ENCODE peak calls at places on chromosomes 13 and 19, in four cellular contexts. E, R, K and W are unnamed samples.
A peak's percentile ranks its signal among the peaks of the same experiment; 100 is the strongest.

GRCh38 chr19:43664008-43664407 is 6.0 kb downstream of the PLAUR start:
- DNase-seq in R (no peak), K (no peak), E (peak; percentile 59), W (no peak)

GRCh38 chr13:44278164-44278563 is 95.5 kb upstream of the SERP2 start:
- DNase-seq in K (no peak), E (no peak), R (no peak), W (no peak)

GRCh38 chr13:109680288-109680687 is 106.1 kb downstream of the IRS2 start:
- DNase-seq in K (no peak), R (no peak), E (no peak), W (no peak)

GRCh38 chr13:74570834-74571233 is 436.6 kb upstream of the KLF12 start:
- DNase-seq in E (no peak), R (no peak), K (no peak), W (no peak)

GRCh38 chr19:34692541-34692940 is 15.1 kb downstream of the ZNF302 start:
- DNase-seq in R (no peak), E (no peak), K (no peak), W (no peak)

GRCh38 chr13:58680115-58680514 is 1048.6 kb downstream of the PCDH17 start:
- DNase-seq in E (no peak), R (no peak), K (no peak), W (no peak)

GRCh38 chr19:14554382-14554812 is 17.5 kb downstream of the NDUFB7 start:
- DNase-seq in K (no peak), E (no peak), R (no peak), W (peak; percentile 63)

GRCh38 chr13:95833713-95834112 is 156.8 kb downstream of the DNAJC3 start:
- DNase-seq in R (no peak), E (no peak), K (no peak), W (no peak)

GRCh38 chr13:84917252-84917878 is 881.9 kb downstream of the SLITRK6 start:
- DNase-seq in E (no peak), K (no peak), R (no peak), W (no peak)

GRCh38 chr19:48444129-48444932 is 1.5 kb upstream of the GRWD1 start:
- DNase-seq in K (peak; percentile 75), E (no peak), R (no peak), W (no peak)

GRCh38 chr19:33456076-33456844 is 65.3 kb downstream of the PEPD start:
- DNase-seq in E (no peak), K (no peak), R (no peak), W (no peak)

GRCh38 chr13:67841071-67841470 is 610.9 kb upstream of the PCDH9 start:
- DNase-seq in R (no peak), E (no peak), K (peak; percentile 6), W (no peak)

GRCh38 chr13:95137096-95137495 is 164.2 kb downstream of the ABCC4 start:
- DNase-seq in K (no peak), E (no peak), R (no peak), W (no peak)

GRCh38 chr13:40706439-40706838 is 40.0 kb upstream of the FOXO1 start:
- DNase-seq in E (no peak), K (no peak), R (no peak), W (no peak)

GRCh38 chr13:76027131-76027530 is 391.0 kb downstream of the LMO7 start:
- DNase-seq in R (no peak), E (no peak), K (no peak), W (no peak)

GRCh38 chr13:44819245-44819644 is 170.0 kb downstream of the NUFIP1 start:
- DNase-seq in R (no peak), E (no peak), K (no peak), W (no peak)

GRCh38 chr19:33825556-33825955 is 28.9 kb downstream of the KCTD15 start:
- DNase-seq in R (no peak), K (no peak), E (no peak), W (no peak)

GRCh38 chr13:35162420-35162819 is 220.3 kb downstream of the NBEA start:
- DNase-seq in K (no peak), E (no peak), R (no peak), W (no peak)

GRCh38 chr13:35164324-35164932 is 222.4 kb downstream of the NBEA start:
- DNase-seq in E (no peak), R (no peak), K (no peak), W (no peak)

GRCh38 chr13:35163674-35164073 is 221.6 kb downstream of the NBEA start:
- DNase-seq in K (no peak), R (no peak), E (no peak), W (no peak)

GRCh38 chr13:35160921-35161320 is 218.9 kb downstream of the NBEA start:
- DNase-seq in K (no peak), R (no peak), E (no peak), W (no peak)

DNA sequence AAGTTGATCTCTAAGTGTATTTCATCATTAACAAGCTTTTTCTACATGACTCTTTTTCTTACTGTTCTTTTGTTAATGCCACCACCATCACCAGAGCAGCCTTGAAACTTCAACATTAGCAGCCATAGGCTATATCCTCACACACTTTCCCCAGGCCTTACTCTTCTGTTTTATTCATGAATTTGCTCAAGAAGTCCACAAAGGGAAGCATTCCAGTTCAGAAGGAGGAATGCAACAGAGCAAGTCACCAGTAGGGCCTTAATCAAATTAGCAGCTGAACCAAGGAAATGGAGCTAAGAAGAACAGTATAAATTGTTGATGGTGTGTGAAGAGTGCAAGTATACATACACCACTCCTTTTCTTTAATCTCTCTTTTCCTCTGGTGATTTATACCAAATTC is 223.1 kb downstream of the NBEA start:
- DNase-seq in K (no peak), R (no peak), E (no peak), W (no peak)
- H3K4me3 ChIP-seq in K (no peak overlapping the region), R (no peak overlapping the region), E (no peak overlapping the region), W (no peak overlapping the region)

GRCh38 chr19:5607318-5608270 is 15.0 kb downstream of the SAFB2 start:
- DNase-seq in R (no peak), E (no peak), K (no peak), W (no peak)
- H3K4me3 ChIP-seq in R (no peak overlapping the region), E (no peak overlapping the region), K (no peak overlapping the region), W (no peak overlapping the region)

DNA sequence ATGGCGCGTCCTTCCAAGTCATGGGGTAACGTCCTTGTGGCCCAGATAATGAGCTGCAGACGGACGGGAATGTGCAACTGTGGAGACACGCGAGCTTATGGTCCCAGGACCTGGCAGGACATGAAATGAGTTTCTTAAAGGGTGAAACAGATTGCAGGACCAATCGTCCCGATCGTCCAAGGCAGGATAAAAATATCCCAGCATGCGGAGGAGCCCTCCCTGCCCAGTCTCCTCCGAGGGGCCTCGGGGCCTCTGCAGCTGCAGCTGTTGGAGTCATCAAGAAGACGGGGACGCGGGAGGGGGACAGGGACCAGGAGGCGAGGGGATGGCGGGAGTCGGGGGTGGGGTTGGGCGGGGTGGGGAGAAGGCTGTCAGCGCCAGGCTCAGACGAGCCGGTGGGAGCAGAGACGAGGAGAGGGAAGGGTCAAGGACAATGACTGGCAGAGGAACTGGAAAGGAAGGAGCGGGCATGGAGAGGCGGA is 14.4 kb upstream of the GARIN5A start:
- DNase-seq in K (no peak), E (no peak), R (no peak), W (no peak)
- H3K4me3 ChIP-seq in K (no peak overlapping the region), E (no peak overlapping the region), R (no peak overlapping the region), W (no peak overlapping the region)

GRCh38 chr13:113121183-113121927 is 1.2 kb upstream of the F10 start:
- DNase-seq in E (no peak), R (no peak), K (peak; percentile 59), W (peak; percentile 13)

GRCh38 chr13:113122571-113123225 is at the start of gene F10:
- DNase-seq in E (no peak), R (peak; percentile 80), K (peak; percentile 73), W (peak; percentile 79)

GRCh38 chr13:113124211-113125025 is 1.8 kb downstream of the F10 start:
- DNase-seq in K (no peak), R (no peak), E (no peak), W (peak; percentile 10)

GRCh38 chr13:113121928-113122420 is 625 bp upstream of the F10 start:
- DNase-seq in R (peak; percentile 39), K (peak; percentile 52), E (no peak), W (peak; percentile 10)

DNA sequence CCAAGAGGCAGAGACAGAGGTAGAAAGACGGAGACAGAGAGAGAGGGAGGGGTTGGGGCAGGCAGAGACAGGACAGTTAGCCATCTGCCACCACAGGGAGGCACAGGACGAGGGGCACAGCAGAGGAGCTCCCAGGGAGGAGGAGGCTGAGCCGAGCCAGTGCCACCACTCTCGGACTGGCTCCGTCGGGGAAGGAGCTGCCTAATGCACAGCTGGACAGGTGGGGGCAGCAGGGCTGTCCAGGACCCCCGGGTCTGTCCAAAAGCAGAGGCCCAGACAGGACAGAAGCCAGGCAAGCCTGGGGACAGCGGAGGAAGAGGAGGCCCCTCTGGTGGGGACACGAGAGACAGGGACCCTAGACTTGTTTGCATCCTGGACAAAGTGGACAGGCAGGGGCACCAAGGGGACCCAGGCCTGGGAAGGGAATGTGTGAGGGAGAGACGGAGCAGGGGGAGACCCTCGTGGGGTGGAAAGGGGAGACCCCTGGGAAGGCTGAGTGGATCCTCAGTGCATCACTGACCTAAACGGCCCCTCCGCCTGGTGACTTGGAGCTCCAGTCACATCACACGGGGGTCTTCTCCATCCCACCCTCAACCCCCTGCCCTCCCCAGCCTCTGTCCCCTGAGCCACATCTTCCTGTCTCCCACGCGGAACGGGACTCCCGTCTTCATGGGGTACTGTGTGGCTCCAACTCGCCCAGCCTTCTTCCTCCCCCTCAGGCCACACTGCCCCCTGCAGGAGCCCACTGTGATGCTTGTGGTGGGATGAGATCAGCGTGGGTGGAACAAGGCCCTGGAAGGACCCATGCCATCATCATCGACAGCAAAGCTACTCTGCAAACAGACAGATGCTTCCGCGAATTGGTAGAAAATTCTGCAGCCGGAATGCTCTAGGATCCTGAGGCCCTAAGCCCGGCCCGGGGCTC is 889 bp downstream of the F10 start:
- DNase-seq in K (no peak), E (no peak), R (no peak), W (peak; percentile 15)
- H3K4me3 ChIP-seq in K (no peak overlapping the region), E (no peak overlapping the region), R (no peak overlapping the region), W (no peak overlapping the region)

GRCh38 chr19:53595510-53595867 is 36.3 kb upstream of the DPRX start:
- DNase-seq in R (no peak), E (no peak), K (no peak), W (no peak)
- H3K4me3 ChIP-seq in R (no peak overlapping the region), E (no peak overlapping the region), K (no peak overlapping the region), W (no peak overlapping the region)

DNA sequence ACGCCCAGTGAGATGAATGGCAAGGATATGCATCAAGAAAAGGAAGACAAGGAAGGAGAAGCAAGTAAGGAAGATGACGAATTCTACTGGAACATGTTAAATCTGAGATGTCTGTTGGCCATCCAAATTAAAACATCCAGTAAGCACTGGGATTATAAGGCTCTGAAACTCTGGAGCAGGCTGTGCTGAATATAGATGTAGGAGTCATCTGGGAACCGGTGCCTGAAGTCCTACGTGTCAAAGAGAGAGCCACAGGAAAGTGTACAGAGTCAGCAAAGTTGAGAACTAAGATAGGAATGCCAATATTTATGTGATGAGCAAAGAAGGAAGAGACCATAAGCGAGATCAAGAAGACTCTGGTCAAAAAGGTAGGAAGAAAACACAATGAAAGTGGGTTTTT is 51.0 kb upstream of the EEF1AKMT1 start:
- DNase-seq in E (no peak), R (no peak), K (no peak), W (no peak)
- H3K4me3 ChIP-seq in E (no peak overlapping the region), R (no peak overlapping the region), K (no peak overlapping the region), W (no peak overlapping the region)